ENCODE peak calls at places on chromosomes 6 and 20, in ten cellular contexts. A is GM23248; T is upper lobe of right lung; Y is uterus; I is small intestine; K is CD8-positive, alpha-beta memory T cell; N is transverse colon; U is tibial nerve; R is spleen; F is heart left ventricle. D is an unnamed sample. For H3K36me3, the result is how much of the 10 kb centered on the place peaks cover.

GRCh38 chr6:21587925-21588811 is 5.4 kb upstream of the SOX4 start:
- DNase-seq in A (peak), T (peak), Y (peak), I (peak), K (peak), N (peak), U (peak), R (peak), F (peak), D (peak)

GRCh38 chr6:143549221-143549620 is 37.7 kb upstream of the FUCA2 start:
- DNase-seq in A (no peak), T (no peak), Y (no peak), I (no peak), K (no peak), N (no peak), U (no peak), R (no peak), F (no peak), D (no peak)

GRCh38 chr20:52131048-52131643 is 60.4 kb downstream of the ZFP64 start:
- DNase-seq in A (no peak), T (no peak), Y (no peak), I (no peak), K (no peak), N (no peak), U (no peak), R (no peak), F (no peak), D (no peak)

GRCh38 chr6:159953091-159953581 is 15.7 kb upstream of the IGF2R start:
- DNase-seq in A (peak), T (peak), Y (no peak), I (no peak), K (no peak), N (no peak), U (peak), R (peak), F (peak), D (peak)

GRCh38 chr20:15913661-15914060 is 659.6 kb downstream of the KIF16B start:
- DNase-seq in A (no peak), T (no peak), Y (no peak), I (no peak), K (no peak), N (no peak), U (no peak), R (no peak), F (no peak), D (no peak)

GRCh38 chr6:89585156-89585555 is 53.4 kb downstream of the LYRM2 start:
- DNase-seq in A (peak), T (no peak), Y (no peak), I (no peak), K (no peak), N (no peak), U (no peak), R (no peak), F (no peak), D (no peak)

GRCh38 chr20:23637282-23638221 is at the start of gene CST3:
- DNase-seq in A (peak), T (peak), Y (peak), I (peak), K (no peak), N (peak), U (peak), R (peak), F (peak), D (peak)

GRCh38 chr6:24495516-24495847 is 713 bp downstream of the ALDH5A1 start:
- DNase-seq in A (peak), T (peak), Y (peak), I (peak), K (peak), N (peak), U (peak), R (peak), F (peak), D (peak)

GRCh38 chr6:147283460-147283859 is 79.2 kb downstream of the STXBP5 start:
- DNase-seq in A (peak), T (no peak), Y (peak), I (peak), K (no peak), N (peak), U (no peak), R (no peak), F (no peak), D (no peak)

GRCh38 chr20:2292711-2293110 is 3.1 kb upstream of the TGM3 start:
- DNase-seq in A (peak), T (peak), Y (no peak), I (no peak), K (no peak), N (no peak), U (no peak), R (peak), F (no peak), D (no peak)

GRCh38 chr6:51928320-51928719 is 159.1 kb downstream of the PKHD1 start:
- DNase-seq in A (no peak), T (no peak), Y (no peak), I (peak), K (no peak), N (no peak), U (no peak), R (no peak), F (no peak), D (no peak)

GRCh38 chr6:26420607-26421235 is 18.6 kb downstream of the BTN3A1 start:
- DNase-seq in A (peak), T (no peak), Y (no peak), I (no peak), K (no peak), N (peak), U (no peak), R (no peak), F (peak), D (peak)

GRCh38 chr20:38599410-38599882 is 2.2 kb upstream of the ARHGAP40 start:
- DNase-seq in A (no peak), T (peak), Y (no peak), I (no peak), K (no peak), N (no peak), U (no peak), R (no peak), F (peak), D (no peak)

GRCh38 chr20:50724851-50725721 is 6.3 kb upstream of the PARD6B start:
- DNase-seq in A (peak), T (peak), Y (peak), I (no peak), K (no peak), N (peak), U (peak), R (peak), F (peak), D (peak)

GRCh38 chr6:154370545-154370944 is 13.9 kb upstream of the IPCEF1 start:
- DNase-seq in A (peak), T (no peak), Y (no peak), I (peak), K (no peak), N (peak), U (no peak), R (no peak), F (no peak), D (no peak)

GRCh38 chr6:90286884-90287488 is 9.7 kb downstream of the BACH2 start:
- DNase-seq in A (peak), T (no peak), Y (no peak), I (peak), K (no peak), N (peak), U (no peak), R (no peak), F (no peak), D (no peak)

DNA sequence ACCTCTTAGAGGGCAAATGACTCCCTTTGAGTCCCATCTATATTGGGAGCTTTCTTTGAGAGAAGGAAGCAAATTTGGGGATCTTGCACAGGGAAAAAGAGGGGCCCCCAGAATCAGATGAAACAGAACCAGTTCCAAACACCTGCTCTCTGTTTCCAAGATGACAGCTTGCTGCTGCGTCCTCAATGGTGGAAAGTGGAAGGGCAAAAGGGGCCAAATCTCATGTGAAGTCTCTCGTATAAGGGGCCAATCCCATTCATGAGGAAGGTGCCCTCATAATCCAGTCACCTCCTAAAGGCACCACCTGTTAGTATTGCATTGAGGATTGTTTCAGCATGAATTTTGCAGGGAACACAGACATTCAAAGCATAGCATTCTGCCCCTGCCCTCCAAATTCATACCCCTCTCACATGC is 483 bp upstream of the SERPINB1 start:
- DNase-seq in A (no peak), T (no peak), Y (no peak), I (no peak), K (no peak), N (no peak), U (no peak), R (no peak), F (no peak), D (no peak)
- H3K4me3 ChIP-seq in A (peak), T (peak), Y (peak), I (no peak), K (peak), N (peak), U (peak), R (peak), F (peak), D (no peak)

GRCh38 chr20:62823688-62824475 is 7.0 kb downstream of the COL9A3 start:
- DNase-seq in A (no peak), T (no peak), Y (no peak), I (no peak), K (no peak), N (no peak), U (no peak), R (no peak), F (no peak), D (no peak)
- H3K36me3 ChIP-seq in A (under half), T (under half), Y (under half), I (under half), K (under half), N (under half), U (under half), R (under half), F (under half), D (under half)

GRCh38 chr20:48325656-48326433 is 502.0 kb downstream of the PREX1 start:
- DNase-seq in A (no peak), T (no peak), Y (no peak), I (no peak), K (no peak), N (no peak), U (no peak), R (no peak), F (no peak), D (no peak)

GRCh38 chr20:48317578-48317977 is 510.2 kb downstream of the PREX1 start:
- DNase-seq in A (no peak), T (no peak), Y (no peak), I (no peak), K (no peak), N (no peak), U (no peak), R (no peak), F (no peak), D (no peak)

GRCh38 chr20:48324744-48325143 is 503.1 kb downstream of the PREX1 start:
- DNase-seq in A (no peak), T (no peak), Y (no peak), I (no peak), K (no peak), N (no peak), U (no peak), R (no peak), F (no peak), D (no peak)

GRCh38 chr20:48319943-48320584 is 507.7 kb downstream of the PREX1 start:
- DNase-seq in A (no peak), T (no peak), Y (no peak), I (no peak), K (no peak), N (no peak), U (no peak), R (no peak), F (no peak), D (no peak)

DNA sequence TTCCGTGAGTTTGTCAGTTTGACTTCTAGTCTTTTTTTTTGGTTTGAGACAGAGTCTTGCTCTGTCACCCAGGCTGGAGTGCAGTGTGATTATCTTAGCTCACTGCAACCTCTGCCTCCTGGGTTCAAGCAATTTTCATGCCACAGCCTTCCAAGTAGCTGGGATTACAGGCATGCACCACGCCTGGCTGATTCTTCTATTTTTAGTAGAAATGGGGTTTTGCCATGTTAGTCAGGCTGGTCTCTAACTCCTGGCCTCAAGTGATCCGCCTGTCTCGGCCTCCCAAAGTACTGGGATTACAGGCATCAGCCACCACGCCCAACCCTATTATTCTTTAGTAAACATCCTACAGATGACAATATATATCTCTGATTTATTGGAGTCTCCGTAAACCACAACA is 506.5 kb downstream of the PREX1 start:
- DNase-seq in A (no peak), T (no peak), Y (no peak), I (no peak), K (no peak), N (no peak), U (no peak), R (no peak), F (no peak), D (no peak)
- H3K4me3 ChIP-seq in A (no peak), T (no peak), Y (no peak), I (no peak), K (no peak), N (no peak), U (no peak), R (no peak), F (no peak), D (no peak)

GRCh38 chr6:166325383-166326042 is 16.8 kb downstream of the SFT2D1 start:
- DNase-seq in A (no peak), T (no peak), Y (no peak), I (no peak), K (no peak), N (no peak), U (no peak), R (peak), F (no peak), D (no peak)
- H3K36me3 ChIP-seq in A (under half), T (half or more), Y (under half), I (under half), K (under half), N (half or more), U (under half), R (half or more), F (under half), D (under half)

GRCh38 chr6:31567531-31568370 is 4.3 kb upstream of the LTA start:
- DNase-seq in A (no peak), T (no peak), Y (no peak), I (no peak), K (no peak), N (no peak), U (no peak), R (no peak), F (no peak), D (no peak)

GRCh38 chr6:31572041-31572911 is at the start of gene LTA:
- DNase-seq in A (no peak), T (no peak), Y (no peak), I (no peak), K (peak), N (peak), U (no peak), R (peak), F (no peak), D (no peak)

GRCh38 chr6:31569861-31570536 is 2.1 kb upstream of the LTA start:
- DNase-seq in A (no peak), T (no peak), Y (no peak), I (no peak), K (no peak), N (no peak), U (no peak), R (peak), F (no peak), D (no peak)

GRCh38 chr6:31573239-31574105 is 1.4 kb downstream of the LTA start:
- DNase-seq in A (no peak), T (no peak), Y (no peak), I (no peak), K (no peak), N (no peak), U (no peak), R (peak), F (no peak), D (no peak)

GRCh38 chr6:31568537-31568961 is 3.5 kb upstream of the LTA start:
- DNase-seq in A (no peak), T (no peak), Y (no peak), I (no peak), K (peak), N (peak), U (no peak), R (peak), F (no peak), D (no peak)
- H3K4me3 ChIP-seq in A (no peak), T (no peak), Y (no peak), I (no peak), K (peak), N (no peak), U (no peak), R (no peak), F (no peak), D (no peak)

DNA sequence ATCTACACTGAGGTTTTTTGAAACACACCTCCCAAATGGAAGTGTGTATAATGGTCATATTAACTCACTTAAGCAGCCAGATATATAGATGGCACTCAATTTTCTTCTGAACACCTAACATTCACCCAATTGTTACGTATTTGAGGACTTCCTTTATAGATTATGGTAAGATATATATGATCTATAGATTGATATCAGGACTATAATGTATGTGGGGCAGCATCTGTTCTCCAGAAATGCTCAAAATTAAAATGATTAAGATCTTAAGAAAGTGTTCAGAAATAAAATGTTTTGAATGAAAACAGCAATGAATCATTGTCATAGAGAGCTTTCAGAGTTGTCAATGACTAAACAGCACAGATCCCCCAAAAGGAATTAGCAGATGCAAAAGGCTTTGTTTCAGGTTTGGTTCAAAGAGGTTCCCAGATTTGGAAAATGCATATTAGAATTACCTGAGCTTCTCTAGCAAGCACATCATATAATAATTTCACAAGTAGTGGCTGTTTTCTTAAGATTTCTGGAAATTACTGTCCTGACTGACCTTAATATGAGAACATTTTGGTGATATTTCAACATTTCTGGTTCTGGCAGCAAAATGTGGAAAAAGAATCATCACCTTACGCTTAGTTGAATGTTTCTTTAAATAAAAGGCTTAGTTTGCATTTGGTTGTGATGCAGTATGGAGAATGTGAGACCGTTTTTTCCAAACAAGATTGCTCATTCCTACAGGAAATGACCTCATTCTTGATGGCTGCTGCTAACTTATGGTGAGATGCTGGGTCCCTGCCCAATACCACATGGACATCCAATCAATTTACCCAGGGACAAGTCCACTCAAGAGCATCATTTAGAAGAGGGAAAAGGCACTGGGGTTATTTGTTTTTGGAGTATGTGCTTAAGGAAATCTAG is 31.5 kb downstream of the TRAF3IP2 start:
- DNase-seq in A (peak), T (no peak), Y (no peak), I (no peak), K (no peak), N (no peak), U (no peak), R (no peak), F (peak), D (no peak)
- H3K36me3 ChIP-seq in A (under half), T (half or more), Y (under half), I (under half), K (under half), N (under half), U (under half), R (half or more), F (under half), D (under half)

GRCh38 chr6:45293306-45293705 is 34.8 kb upstream of the RUNX2 start:
- DNase-seq in A (no peak), T (no peak), Y (no peak), I (no peak), K (no peak), N (no peak), U (no peak), R (no peak), F (no peak), D (no peak)
- H3K4me3 ChIP-seq in A (no peak), T (no peak), Y (no peak), I (no peak), K (no peak), N (no peak), U (no peak), R (no peak), F (no peak), D (no peak)

GRCh38 chr6:132465530-132466485 is 47.1 kb downstream of the STX7 start:
- DNase-seq in A (no peak), T (no peak), Y (no peak), I (no peak), K (no peak), N (no peak), U (no peak), R (no peak), F (no peak), D (no peak)
- H3K36me3 ChIP-seq in A (half or more), T (half or more), Y (under half), I (under half), K (under half), N (under half), U (under half), R (half or more), F (under half), D (under half)